ENCODE peak calls at places on chromosomes 16 and 17, in nine cellular contexts. Z is OCI-LY7; R is neural progenitor cell; S is ovary; Q is left ventricle myocardium inferior; E is CD4-positive, alpha-beta T cell; U is cardiac muscle cell; Y is effector memory CD4-positive, alpha-beta T cell; B is H9. V is an unnamed sample.

GRCh38 chr17:43756176-43756575 is 2.4 kb downstream of the SOST start:
- DNase-seq in Z (no peak), R (no peak), S (no peak), Q (no peak), E (no peak), U (no peak), Y (no peak), B (no peak), V (no peak)

GRCh38 chr16:46862555-46863447 is 21.4 kb upstream of the GPT2 start:
- DNase-seq in Z (no peak), R (no peak), S (no peak), Q (no peak), E (no peak), U (no peak), Y (no peak), B (no peak), V (no peak)

GRCh38 chr16:56190903-56191806 is at the start of gene GNAO1:
- DNase-seq in Z (no peak), R (peak), S (peak), Q (peak), E (peak), U (peak), Y (peak), B (peak), V (peak)

GRCh38 chr16:9802160-9802559 is 380.1 kb downstream of the GRIN2A start:
- DNase-seq in Z (no peak), R (no peak), S (no peak), Q (no peak), E (no peak), U (no peak), Y (no peak), B (no peak), V (no peak)

GRCh38 chr16:86563489-86564345 is 2.9 kb upstream of the FOXC2 start:
- DNase-seq in Z (peak), R (peak), S (peak), Q (peak), E (peak), U (peak), Y (peak), B (peak), V (peak)

GRCh38 chr16:19753815-19754643 is 36.0 kb downstream of the IQCK start:
- DNase-seq in Z (no peak), R (no peak), S (no peak), Q (no peak), E (no peak), U (no peak), Y (no peak), B (no peak), V (no peak)

GRCh38 chr16:68760671-68761275 is 23.7 kb downstream of the CDH1 start:
- DNase-seq in Z (peak), R (no peak), S (no peak), Q (no peak), E (no peak), U (no peak), Y (no peak), B (no peak), V (no peak)

GRCh38 chr17:48356866-48357265 is 73.1 kb downstream of the SKAP1 start:
- DNase-seq in Z (no peak), R (no peak), S (no peak), Q (no peak), E (no peak), U (no peak), Y (no peak), B (no peak), V (no peak)

GRCh38 chr16:72072514-72073342 is 9.7 kb downstream of the HPR start:
- DNase-seq in Z (no peak), R (peak), S (peak), Q (no peak), E (no peak), U (peak), Y (no peak), B (peak), V (no peak)

GRCh38 chr16:83561876-83562275 is 245.9 kb upstream of the HSBP1 start:
- DNase-seq in Z (no peak), R (peak), S (no peak), Q (no peak), E (no peak), U (peak), Y (no peak), B (no peak), V (peak)

GRCh38 chr16:77842468-77842867 is 54.1 kb downstream of the VAT1L start:
- DNase-seq in Z (no peak), R (no peak), S (no peak), Q (no peak), E (no peak), U (no peak), Y (no peak), B (no peak), V (no peak)

GRCh38 chr16:19883296-19883951 is 1.2 kb downstream of the GPRC5B start:
- DNase-seq in Z (no peak), R (peak), S (peak), Q (peak), E (no peak), U (peak), Y (no peak), B (peak), V (peak)

GRCh38 chr16:11348737-11349598 is 3.7 kb downstream of the RMI2 start:
- DNase-seq in Z (no peak), R (no peak), S (no peak), Q (no peak), E (no peak), U (no peak), Y (no peak), B (no peak), V (no peak)

GRCh38 chr16:88063201-88063773 is 112.1 kb downstream of the BANP start:
- DNase-seq in Z (no peak), R (no peak), S (peak), Q (peak), E (no peak), U (no peak), Y (no peak), B (no peak), V (peak)

GRCh38 chr16:35910409-35910808 is 2451.0 kb downstream of the TP53TG3F start:
- DNase-seq in Z (no peak), R (no peak), S (no peak), Q (no peak), E (no peak), U (no peak), Y (no peak), B (no peak), V (no peak)

GRCh38 chr17:61451538-61452300 is 503 bp upstream of the TBX4 start:
- DNase-seq in Z (no peak), R (peak), S (no peak), Q (no peak), E (no peak), U (no peak), Y (no peak), B (peak), V (no peak)
- H3K27ac ChIP-seq in Z (no peak), R (no peak), S (no peak), Q (no peak), E (no peak), U (no peak), Y (no peak), B (no peak), V (no peak)

DNA sequence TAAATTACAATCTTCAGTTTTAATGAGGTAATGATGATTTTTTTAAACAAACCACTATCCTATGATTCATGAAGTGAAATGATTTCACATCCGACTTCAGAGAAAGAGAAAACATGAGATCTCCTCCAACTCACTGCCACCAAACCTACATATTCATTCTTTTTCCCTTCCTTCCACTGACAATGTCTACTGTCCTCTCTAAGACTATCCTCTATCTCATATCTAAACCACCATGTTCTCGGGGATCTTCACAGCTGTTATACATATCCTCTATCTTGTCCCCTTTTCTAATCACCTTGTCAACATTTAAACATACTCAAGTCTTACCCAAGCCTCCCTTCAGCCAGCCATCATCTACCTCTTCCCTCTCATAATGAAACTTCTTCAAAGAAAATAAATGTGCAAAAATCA is 53.5 kb downstream of the SMURF2 start:
- DNase-seq in Z (no peak), R (no peak), S (no peak), Q (no peak), E (no peak), U (no peak), Y (no peak), B (no peak), V (no peak)
- H3K27ac ChIP-seq in Z (no peak), R (no peak), S (no peak), Q (no peak), E (no peak), U (no peak), Y (no peak), B (no peak), V (no peak)

DNA sequence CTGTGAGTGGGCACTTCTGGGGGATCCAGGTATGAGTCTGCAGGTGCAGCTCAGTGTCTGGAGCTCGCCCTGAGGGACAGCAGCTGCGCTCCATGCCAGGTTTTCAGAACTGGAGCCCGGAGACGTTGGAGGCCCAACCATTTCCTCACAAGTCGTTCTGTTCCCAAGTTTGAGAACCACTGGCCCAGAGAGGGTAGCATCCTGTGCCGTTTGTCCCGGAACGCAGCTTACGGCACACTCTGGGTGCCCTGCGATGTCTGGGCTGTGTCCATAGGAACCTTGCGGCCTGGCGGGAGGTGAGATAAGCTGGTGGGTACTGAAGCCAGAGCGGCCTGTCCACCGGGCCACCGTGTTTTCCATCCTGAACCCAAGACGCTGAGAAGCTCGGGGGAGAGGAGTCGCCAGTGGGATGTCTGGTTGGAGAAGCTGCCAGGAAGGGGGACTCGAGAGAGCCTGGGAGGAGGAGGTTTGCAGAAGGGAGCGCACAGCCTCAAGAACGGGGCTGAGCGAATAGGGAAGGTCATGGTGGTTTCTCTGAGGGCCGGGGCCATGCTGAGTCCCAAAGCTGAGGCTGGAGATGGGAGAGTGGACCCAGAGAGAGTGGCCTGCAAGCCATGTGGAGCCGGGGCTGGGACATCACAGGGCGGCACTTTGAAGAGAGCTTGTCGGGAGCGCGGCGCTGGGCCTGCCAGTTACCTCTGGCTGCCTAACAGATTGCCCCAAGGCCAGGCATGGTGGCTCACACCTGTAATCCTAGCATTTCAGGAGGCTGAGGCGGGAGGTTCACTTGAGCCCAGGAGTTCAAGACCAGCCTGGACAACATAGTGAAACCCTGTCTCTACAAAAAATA is 211.0 kb upstream of the GSE1 start:
- DNase-seq in Z (no peak), R (no peak), S (no peak), Q (peak), E (no peak), U (no peak), Y (no peak), B (no peak), V (no peak)
- H3K27ac ChIP-seq in Z (no peak), R (no peak), S (no peak), Q (no peak), E (no peak), U (no peak), Y (no peak), B (no peak), V (no peak)

GRCh38 chr17:83100853-83101391 is 21.5 kb downstream of the METRNL start:
- DNase-seq in Z (peak), R (no peak), S (no peak), Q (no peak), E (no peak), U (no peak), Y (no peak), B (no peak), V (peak)

GRCh38 chr17:83100220-83100852 is 20.9 kb downstream of the METRNL start:
- DNase-seq in Z (no peak), R (no peak), S (no peak), Q (no peak), E (no peak), U (no peak), Y (no peak), B (no peak), V (peak)

GRCh38 chr17:83099086-83099540 is 19.7 kb downstream of the METRNL start:
- DNase-seq in Z (no peak), R (no peak), S (no peak), Q (no peak), E (no peak), U (no peak), Y (no peak), B (no peak), V (peak)

GRCh38 chr17:83098241-83099085 is 19.1 kb downstream of the METRNL start:
- DNase-seq in Z (no peak), R (peak), S (no peak), Q (no peak), E (no peak), U (no peak), Y (no peak), B (no peak), V (no peak)

DNA sequence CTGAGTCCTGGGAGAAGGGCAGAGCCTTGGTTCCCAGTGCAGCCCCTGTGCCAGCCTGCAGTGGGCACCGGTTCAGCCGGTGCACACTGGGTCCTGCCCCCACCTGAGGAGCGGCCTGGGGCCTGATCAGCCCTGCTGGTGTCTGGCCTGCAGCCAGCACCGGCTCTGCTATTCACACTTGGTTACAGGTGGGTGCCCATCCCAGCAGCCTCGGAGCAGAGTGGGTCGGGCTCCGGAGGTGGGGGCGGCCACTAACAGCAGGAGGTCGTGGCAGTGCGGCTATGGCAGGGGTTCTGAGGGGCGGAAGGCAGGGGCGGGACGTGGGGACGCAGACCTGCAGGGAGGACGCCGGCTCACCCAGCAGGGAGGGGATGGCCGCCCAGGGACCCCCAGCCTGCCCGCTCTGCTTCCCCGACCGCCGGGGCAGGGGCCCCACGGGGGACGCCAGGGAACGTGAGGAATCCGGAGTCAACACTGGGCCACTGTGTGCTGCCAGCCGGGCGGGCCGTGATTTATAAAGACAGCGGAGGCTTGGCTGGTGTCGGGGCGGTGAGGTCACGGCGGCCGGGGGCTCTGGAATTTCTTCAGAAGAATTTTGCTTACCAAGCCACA is 20.3 kb downstream of the METRNL start:
- DNase-seq in Z (no peak), R (peak), S (no peak), Q (no peak), E (no peak), U (no peak), Y (no peak), B (no peak), V (peak)
- H3K27ac ChIP-seq in Z (no peak), R (no peak), S (peak), Q (peak), E (no peak), U (no peak), Y (no peak), B (no peak), V (peak)

GRCh38 chr17:19247423-19247822 is 10.3 kb downstream of the EPN2 start:
- DNase-seq in Z (no peak), R (no peak), S (no peak), Q (no peak), E (no peak), U (no peak), Y (no peak), B (no peak), V (no peak)

GRCh38 chr17:19248149-19248922 is 11.2 kb downstream of the EPN2 start:
- DNase-seq in Z (no peak), R (no peak), S (no peak), Q (no peak), E (no peak), U (no peak), Y (no peak), B (no peak), V (peak)

GRCh38 chr17:19250421-19251141 is 13.4 kb downstream of the EPN2 start:
- DNase-seq in Z (no peak), R (no peak), S (no peak), Q (peak), E (no peak), U (no peak), Y (no peak), B (no peak), V (peak)

GRCh38 chr17:19248923-19249574 is 11.9 kb downstream of the EPN2 start:
- DNase-seq in Z (no peak), R (no peak), S (peak), Q (peak), E (no peak), U (no peak), Y (no peak), B (no peak), V (peak)

GRCh38 chr17:19249681-19250080 is 12.5 kb downstream of the EPN2 start:
- DNase-seq in Z (no peak), R (no peak), S (peak), Q (no peak), E (no peak), U (no peak), Y (no peak), B (no peak), V (no peak)
- H3K27ac ChIP-seq in Z (no peak), R (no peak), S (peak), Q (peak), E (no peak), U (peak), Y (no peak), B (no peak), V (peak)

DNA sequence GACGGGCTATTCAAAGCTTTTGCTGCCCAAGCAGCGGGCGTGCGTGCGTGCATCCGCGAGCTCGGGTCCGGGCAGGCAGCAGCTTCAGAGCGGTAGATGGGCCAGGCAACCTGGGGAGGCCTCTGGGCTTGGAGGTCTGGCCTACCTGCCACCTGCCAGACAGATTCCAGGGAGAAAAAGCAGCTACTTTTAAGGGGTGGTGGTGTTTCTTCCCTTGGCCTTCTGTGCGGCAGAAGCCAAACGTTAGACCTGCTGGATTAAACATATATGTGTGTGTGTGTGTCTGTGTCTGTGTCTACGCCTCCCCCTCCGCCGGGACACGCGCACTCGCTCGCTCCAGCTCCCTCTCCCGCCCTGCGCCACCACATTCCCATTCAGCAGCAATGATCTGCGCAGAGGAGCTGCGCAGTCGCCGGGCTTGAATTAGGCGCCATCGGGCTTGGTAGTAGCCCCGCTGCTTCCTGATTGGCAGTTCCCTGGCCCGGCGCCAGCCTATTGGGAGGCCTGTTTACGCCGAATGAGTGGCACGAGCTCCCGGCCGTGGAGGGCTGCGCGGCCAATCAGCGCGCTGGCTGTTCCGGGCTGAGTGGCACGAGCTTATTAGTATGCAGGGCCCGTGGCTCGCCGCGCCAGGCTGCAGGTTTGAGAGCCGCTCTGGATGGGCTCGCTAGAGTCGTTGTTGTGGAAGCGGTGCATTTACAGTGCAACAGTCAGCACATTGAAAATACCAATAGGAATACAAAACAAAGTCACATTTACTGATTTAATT is at the start of gene BAHCC1:
- DNase-seq in Z (peak), R (peak), S (peak), Q (peak), E (peak), U (peak), Y (peak), B (peak), V (peak)
- H3K27ac ChIP-seq in Z (peak), R (peak), S (peak), Q (peak), E (no peak), U (peak), Y (no peak), B (no peak), V (peak)

GRCh38 chr16:21267298-21267697 is 10.8 kb downstream of the CRYM start:
- DNase-seq in Z (no peak), R (no peak), S (no peak), Q (no peak), E (no peak), U (no peak), Y (no peak), B (no peak), V (no peak)

GRCh38 chr16:21264226-21265036 is 13.7 kb downstream of the CRYM start:
- DNase-seq in Z (no peak), R (peak), S (no peak), Q (peak), E (no peak), U (no peak), Y (no peak), B (no peak), V (no peak)

GRCh38 chr16:21263640-21264211 is 14.4 kb downstream of the CRYM start:
- DNase-seq in Z (peak), R (peak), S (no peak), Q (no peak), E (no peak), U (no peak), Y (no peak), B (no peak), V (no peak)

GRCh38 chr16:21262779-21263639 is 15.1 kb downstream of the CRYM start:
- DNase-seq in Z (no peak), R (no peak), S (no peak), Q (no peak), E (no peak), U (no peak), Y (no peak), B (no peak), V (no peak)

GRCh38 chr16:21265104-21265825 is 12.8 kb downstream of the CRYM start:
- DNase-seq in Z (no peak), R (no peak), S (no peak), Q (peak), E (no peak), U (no peak), Y (no peak), B (no peak), V (no peak)
- H3K27ac ChIP-seq in Z (no peak), R (no peak), S (no peak), Q (peak), E (no peak), U (no peak), Y (no peak), B (no peak), V (no peak)

V was measured in thyroid gland.